ENCODE peak calls at places on chromosomes 2 and 18, in four cellular contexts. U is brain microvascular endothelial cell, D is lower leg skin, Q is naive B cell. L is an unnamed sample.

GRCh38 chr18:6557470-6558245 is 142.9 kb upstream of the L3MBTL4 start:
- DNase-seq in U (no peak), D (no peak), Q (no peak), L (no peak)

GRCh38 chr18:58139627-58140026 is 95.6 kb downstream of the NEDD4L start:
- DNase-seq in U (no peak), D (no peak), Q (no peak), L (no peak)

GRCh38 chr2:1891971-1892486 is 147.7 kb upstream of the PXDN start:
- DNase-seq in U (no peak), D (peak), Q (no peak), L (no peak)

GRCh38 chr18:77068321-77068841 is 64.2 kb downstream of the MBP start:
- DNase-seq in U (no peak), D (peak), Q (peak), L (no peak)

GRCh38 chr2:218964041-218964771 is 4.7 kb downstream of the CDK5R2 start:
- DNase-seq in U (peak), D (peak), Q (no peak), L (no peak)

GRCh38 chr2:26585100-26585499 is 56.1 kb downstream of the CIB4 start:
- DNase-seq in U (no peak), D (peak), Q (no peak), L (no peak)

GRCh38 chr2:45380131-45380836 is 230.8 kb downstream of the SRBD1 start:
- DNase-seq in U (peak), D (no peak), Q (no peak), L (no peak)

GRCh38 chr2:85423525-85423924 is 5.0 kb downstream of the SH2D6 start:
- DNase-seq in U (no peak), D (no peak), Q (no peak), L (no peak)

GRCh38 chr2:217105733-217106649 is 246.1 kb upstream of the TNP1 start:
- DNase-seq in U (peak), D (no peak), Q (no peak), L (no peak)

GRCh38 chr2:131517106-131517831 is 10.4 kb upstream of the CCDC74A start:
- DNase-seq in U (no peak), D (no peak), Q (no peak), L (no peak)

GRCh38 chr2:201890447-201890846 is 84.1 kb downstream of the CDK15 start:
- DNase-seq in U (no peak), D (no peak), Q (no peak), L (no peak)

GRCh38 chr2:127355407-127356008 is 32.3 kb downstream of the MAP3K2 start:
- DNase-seq in U (no peak), D (no peak), Q (peak), L (no peak)

GRCh38 chr2:104078431-104079157 is 775.3 kb upstream of the POU3F3 start:
- DNase-seq in U (no peak), D (no peak), Q (no peak), L (no peak)

GRCh38 chr2:85937069-85937439 is 48.3 kb upstream of the ST3GAL5 start:
- DNase-seq in U (no peak), D (no peak), Q (no peak), L (no peak)

GRCh38 chr18:31723998-31724711 is 36.5 kb downstream of the SLC25A52 start:
- DNase-seq in U (no peak), D (no peak), Q (no peak), L (no peak)

GRCh38 chr2:99939135-99939534 is 203.3 kb downstream of the AFF3 start:
- DNase-seq in U (no peak), D (no peak), Q (no peak), L (no peak)

GRCh38 chr18:63350230-63350629 is 16.8 kb downstream of the KDSR start:
- DNase-seq in U (no peak), D (no peak), Q (no peak), L (no peak)

GRCh38 chr2:179036353-179036905 is 13.5 kb downstream of the CCDC141 start:
- DNase-seq in U (no peak), D (no peak), Q (no peak), L (no peak)